ENCODE peak calls at places on chromosomes 11 and 22, in six cellular contexts. P, T, E, Q, J and M are unnamed samples.

GRCh38 chr22:37604074-37604473 is 4.6 kb upstream of the GGA1 start:
- DNase-seq in P (no peak), T (no peak), E (no peak), Q (no peak), J (peak), M (no peak)

GRCh38 chr22:19430890-19431541 is 517 bp downstream of the HIRA start:
- DNase-seq in P (peak), T (peak), E (no peak), Q (peak), J (no peak), M (no peak)

GRCh38 chr11:416757-417621 is 2.2 kb upstream of the SIGIRR start:
- DNase-seq in P (peak), T (no peak), E (no peak), Q (peak), J (peak), M (no peak)

GRCh38 chr22:43858156-43858895 is 4.0 kb downstream of the SULT4A1 start:
- DNase-seq in P (no peak), T (no peak), E (peak), Q (no peak), J (no peak), M (no peak)

GRCh38 chr11:35348898-35349687 is 70.3 kb downstream of the SLC1A2 start:
- DNase-seq in P (no peak), T (no peak), E (no peak), Q (no peak), J (no peak), M (no peak)

GRCh38 chr11:67355794-67356550 is 2.6 kb upstream of the POLD4 start:
- DNase-seq in P (no peak), T (no peak), E (no peak), Q (no peak), J (no peak), M (no peak)

GRCh38 chr11:117734596-117734995 is 62.4 kb downstream of the DSCAML1 start:
- DNase-seq in P (no peak), T (no peak), E (no peak), Q (no peak), J (no peak), M (no peak)

GRCh38 chr11:66326261-66327111 is 9.6 kb upstream of the CD248 start:
- DNase-seq in P (no peak), T (no peak), E (no peak), Q (no peak), J (no peak), M (no peak)

GRCh38 chr22:40665312-40665711 is 14.0 kb upstream of the MCHR1 start:
- DNase-seq in P (no peak), T (no peak), E (no peak), Q (no peak), J (no peak), M (no peak)

GRCh38 chr22:44132724-44133123 is 48.0 kb upstream of the PARVG start:
- DNase-seq in P (no peak), T (no peak), E (no peak), Q (no peak), J (no peak), M (no peak)

GRCh38 chr11:71139516-71140205 is 112.7 kb downstream of the SHANK2 start:
- DNase-seq in P (peak), T (peak), E (no peak), Q (peak), J (no peak), M (no peak)

GRCh38 chr11:121931748-121932352 is 184.2 kb downstream of the BLID start:
- DNase-seq in P (no peak), T (no peak), E (no peak), Q (no peak), J (peak), M (no peak)

GRCh38 chr11:96333076-96333744 is 9.8 kb downstream of the MAML2 start:
- DNase-seq in P (no peak), T (no peak), E (no peak), Q (no peak), J (no peak), M (no peak)

GRCh38 chr22:22362939-22363338 is 118.4 kb downstream of the VPREB1 start:
- DNase-seq in P (no peak), T (no peak), E (no peak), Q (no peak), J (no peak), M (no peak)

GRCh38 chr11:32259641-32260081 is 168.8 kb downstream of the RCN1 start:
- DNase-seq in P (peak), T (peak), E (no peak), Q (peak), J (peak), M (no peak)

GRCh38 chr11:94776351-94777321 is 8.5 kb downstream of the AMOTL1 start:
- DNase-seq in P (peak), T (no peak), E (no peak), Q (peak), J (peak), M (no peak)

GRCh38 chr11:12604557-12605105 is 69.6 kb upstream of the TEAD1 start:
- DNase-seq in P (no peak), T (no peak), E (no peak), Q (no peak), J (no peak), M (no peak)

GRCh38 chr11:112694244-112694643 is 267.0 kb upstream of the NCAM1 start:
- DNase-seq in P (no peak), T (no peak), E (no peak), Q (peak), J (no peak), M (no peak)

GRCh38 chr11:78424334-78425270 is 7.0 kb upstream of the GAB2 start:
- DNase-seq in P (no peak), T (no peak), E (no peak), Q (no peak), J (peak), M (no peak)

GRCh38 chr11:23311986-23312940 is 452.0 kb upstream of the CCDC179 start:
- DNase-seq in P (no peak), T (no peak), E (no peak), Q (no peak), J (no peak), M (no peak)

GRCh38 chr11:129208863-129209262 is 16.7 kb upstream of the ARHGAP32 start:
- DNase-seq in P (no peak), T (no peak), E (no peak), Q (no peak), J (no peak), M (no peak)

GRCh38 chr11:67489860-67490726 is 7.3 kb downstream of the AIP start:
- DNase-seq in P (no peak), T (no peak), E (no peak), Q (no peak), J (peak), M (peak)

GRCh38 chr11:131748146-131749050 is 378.0 kb downstream of the NTM start:
- DNase-seq in P (no peak), T (peak), E (no peak), Q (peak), J (no peak), M (no peak)

GRCh38 chr11:2202900-2203439 is 31.4 kb upstream of the TH start:
- DNase-seq in P (no peak), T (no peak), E (no peak), Q (no peak), J (no peak), M (peak)

GRCh38 chr22:30178180-30179126 is 68.1 kb downstream of the LIF start:
- DNase-seq in P (no peak), T (no peak), E (no peak), Q (no peak), J (no peak), M (no peak)

GRCh38 chr11:64263021-64263946 is 12.0 kb downstream of the PLCB3 start:
- DNase-seq in P (no peak), T (no peak), E (no peak), Q (peak), J (peak), M (no peak)

GRCh38 chr11:87422566-87422965 is 384.8 kb downstream of the TMEM135 start:
- DNase-seq in P (no peak), T (no peak), E (no peak), Q (peak), J (no peak), M (peak)

GRCh38 chr22:44224166-44224565 is 43.4 kb downstream of the PARVG start:
- DNase-seq in P (no peak), T (peak), E (no peak), Q (peak), J (no peak), M (no peak)

GRCh38 chr22:43044402-43044801 is 29.5 kb upstream of the PACSIN2 start:
- DNase-seq in P (no peak), T (no peak), E (no peak), Q (no peak), J (no peak), M (no peak)

GRCh38 chr22:23938328-23939016 is 22.5 kb downstream of the GSTT2B start:
- DNase-seq in P (no peak), T (no peak), E (no peak), Q (no peak), J (no peak), M (no peak)

GRCh38 chr22:36899498-36899897 is 13.9 kb upstream of the CSF2RB start:
- DNase-seq in P (no peak), T (no peak), E (no peak), Q (no peak), J (no peak), M (no peak)

GRCh38 chr11:130535530-130535929 is 87.1 kb downstream of the ADAMTS15 start:
- DNase-seq in P (no peak), T (no peak), E (no peak), Q (no peak), J (no peak), M (no peak)

GRCh38 chr11:14073821-14074529 is 111.5 kb downstream of the SPON1 start:
- DNase-seq in P (no peak), T (no peak), E (no peak), Q (peak), J (no peak), M (no peak)

GRCh38 chr11:75200051-75200450 is 40.5 kb upstream of the TPBGL start:
- DNase-seq in P (no peak), T (no peak), E (no peak), Q (no peak), J (no peak), M (no peak)

GRCh38 chr11:31499576-31500178 is 9.7 kb downstream of the IMMP1L start:
- DNase-seq in P (no peak), T (no peak), E (no peak), Q (no peak), J (no peak), M (no peak)

GRCh38 chr11:76205252-76206076 is 838 bp downstream of the WNT11 start:
- DNase-seq in P (no peak), T (no peak), E (no peak), Q (no peak), J (no peak), M (no peak)
- H3K27ac ChIP-seq in P (no peak), T (no peak), E (no peak), Q (no peak), J (no peak), M (no peak)

DNA sequence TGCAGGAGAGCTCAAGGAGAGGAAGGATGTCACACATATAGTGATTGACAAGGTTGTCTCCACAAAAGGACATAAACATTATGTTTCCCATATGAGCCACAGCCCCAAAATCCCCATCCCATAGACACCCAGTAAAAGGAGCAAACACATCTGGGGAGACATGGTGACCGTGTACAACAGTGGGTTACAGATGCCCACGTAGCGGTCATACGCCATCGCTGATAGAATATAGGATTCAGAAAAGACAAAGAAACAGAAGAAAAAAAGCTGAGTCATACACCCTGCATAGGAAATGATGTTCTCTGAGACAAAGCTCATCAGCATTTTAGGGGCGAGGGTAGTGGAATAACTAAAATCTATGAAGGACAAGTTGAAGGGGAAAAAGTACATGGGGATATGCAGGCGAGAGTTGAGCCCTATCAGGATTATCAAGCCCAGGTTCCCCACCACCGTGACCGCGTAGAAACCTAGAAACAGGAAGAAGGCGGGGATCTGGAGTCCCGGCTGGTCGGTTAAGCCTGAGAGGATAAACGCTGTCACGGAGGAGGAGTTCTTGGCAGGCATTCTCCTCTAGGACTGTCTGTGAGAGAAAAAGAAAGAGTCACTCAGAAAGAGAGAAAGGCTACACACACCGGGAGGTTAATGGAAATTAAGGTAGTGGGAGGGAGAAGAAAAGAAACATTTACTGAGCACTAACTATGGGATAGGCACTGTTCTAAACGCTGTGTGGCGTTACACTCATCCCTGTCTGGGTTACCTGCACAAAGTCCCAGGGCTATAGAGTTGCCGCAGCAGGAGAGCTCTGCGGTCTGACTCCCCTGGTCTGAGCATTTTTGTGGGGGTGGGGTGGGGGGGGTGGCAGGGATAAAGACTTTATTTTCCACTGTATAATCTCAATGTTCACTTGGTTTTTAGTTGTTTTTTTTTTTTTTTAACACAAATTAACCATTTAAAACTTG is 36.1 kb upstream of the OR8B8 start:
- DNase-seq in P (no peak), T (no peak), E (no peak), Q (peak), J (no peak), M (no peak)
- H3K27ac ChIP-seq in P (no peak), T (no peak), E (no peak), Q (peak), J (peak), M (peak)

DNA sequence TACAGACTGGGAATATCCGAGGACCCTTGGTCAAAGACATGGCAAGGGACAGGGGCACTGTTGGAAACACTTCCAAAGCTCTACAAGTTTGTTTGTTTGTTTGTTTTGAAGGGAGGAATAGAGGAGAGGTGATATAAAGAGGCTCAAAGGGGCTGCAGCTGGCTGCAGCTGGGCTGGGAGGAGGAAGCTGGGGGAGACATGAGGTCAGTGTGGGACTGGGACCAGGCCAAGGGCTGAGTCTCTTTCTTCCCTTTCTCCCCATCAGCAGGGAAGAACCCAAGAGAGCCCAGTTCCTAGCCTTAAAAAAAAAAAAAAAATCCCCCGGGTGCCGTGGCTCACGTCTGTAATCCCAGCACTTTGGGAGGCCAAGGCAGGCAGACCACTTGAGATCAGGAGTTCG is 5.0 kb downstream of the RHOG start:
- DNase-seq in P (no peak), T (no peak), E (no peak), Q (no peak), J (no peak), M (no peak)
- H3K27ac ChIP-seq in P (peak), T (peak), E (no peak), Q (no peak), J (no peak), M (no peak)

GRCh38 chr22:27880778-27881394 is 38.2 kb downstream of the PITPNB start:
- DNase-seq in P (no peak), T (peak), E (no peak), Q (peak), J (peak), M (no peak)
- H3K27ac ChIP-seq in P (no peak), T (no peak), E (peak), Q (no peak), J (no peak), M (peak)

GRCh38 chr11:120565436-120566155 is 54.0 kb downstream of the GRIK4 start:
- DNase-seq in P (no peak), T (no peak), E (no peak), Q (peak), J (no peak), M (no peak)
- H3K27ac ChIP-seq in P (no peak), T (no peak), E (no peak), Q (peak), J (no peak), M (peak)

GRCh38 chr22:38881997-38882396 is 10.0 kb upstream of the CBX6 start:
- DNase-seq in P (no peak), T (no peak), E (no peak), Q (no peak), J (no peak), M (no peak)

GRCh38 chr22:38881464-38881871 is 9.5 kb upstream of the CBX6 start:
- DNase-seq in P (no peak), T (peak), E (no peak), Q (no peak), J (no peak), M (no peak)

GRCh38 chr22:38879961-38880360 is 7.9 kb upstream of the CBX6 start:
- DNase-seq in P (no peak), T (no peak), E (no peak), Q (no peak), J (no peak), M (no peak)

GRCh38 chr22:38882972-38883622 is 11.1 kb upstream of the CBX6 start:
- DNase-seq in P (no peak), T (no peak), E (no peak), Q (no peak), J (no peak), M (no peak)

DNA sequence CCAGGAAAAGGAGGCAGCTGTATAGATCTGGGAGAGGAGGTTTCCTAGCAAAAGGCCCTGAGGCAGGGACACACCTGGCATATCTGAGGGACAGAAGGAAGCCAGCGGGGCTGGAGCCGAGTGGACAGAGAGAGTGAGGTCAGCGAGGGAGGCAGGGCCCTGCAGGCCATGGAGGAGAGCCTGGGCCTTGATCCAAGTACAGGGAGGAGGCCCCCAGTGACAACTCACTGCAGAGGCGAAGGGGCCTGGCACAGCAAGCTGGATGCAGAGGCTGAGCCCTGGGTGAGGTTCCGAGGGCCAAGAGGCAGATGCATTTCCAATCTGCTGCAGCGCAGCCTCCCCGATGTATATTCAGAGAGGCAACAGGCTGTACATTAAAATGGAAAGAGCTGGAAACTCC is 10.5 kb upstream of the CBX6 start:
- DNase-seq in P (no peak), T (no peak), E (no peak), Q (no peak), J (peak), M (no peak)
- H3K27ac ChIP-seq in P (peak), T (peak), E (peak), Q (no peak), J (no peak), M (no peak)

DNA sequence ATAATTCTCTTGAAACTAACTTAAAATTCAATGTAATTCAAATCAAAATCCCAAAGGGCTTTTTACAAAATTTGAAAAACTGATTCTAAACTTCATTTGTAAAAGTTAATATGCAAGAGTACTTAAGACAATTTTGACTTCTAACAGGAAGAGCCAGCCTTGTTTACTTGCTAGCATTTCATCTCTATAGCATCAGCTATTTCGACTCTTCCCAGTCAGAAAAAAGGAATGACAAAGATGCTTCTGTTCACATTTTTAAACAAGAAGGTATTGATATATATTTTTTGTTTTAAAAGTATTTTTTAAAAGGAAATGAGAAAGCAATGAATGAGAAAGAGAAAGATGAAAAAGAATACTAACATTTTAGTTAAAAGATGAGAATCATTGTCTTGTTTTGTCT is 16.4 kb downstream of the SLN start:
- DNase-seq in P (no peak), T (no peak), E (no peak), Q (no peak), J (no peak), M (no peak)
- H3K27ac ChIP-seq in P (no peak), T (no peak), E (no peak), Q (no peak), J (no peak), M (peak)